ENCODE peak calls at places on chromosomes 12 and 14, in six cellular contexts. U is K562, H is SK-N-SH, G is H1, K is GM12878, Z is HepG2. M is an unnamed sample.

GRCh38 chr12:64633186-64633939 is 23.1 kb downstream of the RASSF3 start:
- DNase-seq in U (no peak), H (no peak), G (no peak), K (no peak), Z (no peak), M (no peak)

GRCh38 chr14:74083161-74083560 is 1.1 kb downstream of the ALDH6A1 start:
- DNase-seq in U (no peak), H (no peak), G (no peak), K (no peak), Z (no peak), M (no peak)

GRCh38 chr14:102717211-102717610 is 60.0 kb upstream of the TRAF3 start:
- DNase-seq in U (no peak), H (no peak), G (no peak), K (no peak), Z (no peak), M (no peak)

GRCh38 chr14:56488306-56488705 is 91.3 kb upstream of the TMEM260 start:
- DNase-seq in U (no peak), H (no peak), G (no peak), K (no peak), Z (no peak), M (no peak)

GRCh38 chr14:89672636-89673279 is 255.7 kb upstream of the FOXN3 start:
- DNase-seq in U (no peak), H (no peak), G (no peak), K (no peak), Z (peak), M (peak)

GRCh38 chr14:74619672-74620131 is 7.7 kb upstream of the LTBP2 start:
- DNase-seq in U (peak), H (no peak), G (no peak), K (no peak), Z (peak), M (no peak)

GRCh38 chr12:30598889-30599288 is 96.8 kb downstream of the IPO8 start:
- DNase-seq in U (no peak), H (no peak), G (no peak), K (no peak), Z (no peak), M (no peak)

GRCh38 chr12:7994731-7995205 is 37.7 kb upstream of the FOXJ2 start:
- DNase-seq in U (no peak), H (no peak), G (no peak), K (no peak), Z (no peak), M (no peak)

GRCh38 chr14:89171168-89171567 is 245.9 kb downstream of the FOXN3 start:
- DNase-seq in U (no peak), H (no peak), G (no peak), K (no peak), Z (peak), M (no peak)

GRCh38 chr12:110591508-110592051 is 8.5 kb upstream of the PPTC7 start:
- DNase-seq in U (no peak), H (no peak), G (no peak), K (no peak), Z (peak), M (peak)

GRCh38 chr12:32906407-32907165 is 10.0 kb upstream of the PKP2 start:
- DNase-seq in U (no peak), H (no peak), G (no peak), K (peak), Z (peak), M (no peak)

GRCh38 chr12:123111498-123112165 is 39.3 kb downstream of the PITPNM2 start:
- DNase-seq in U (no peak), H (no peak), G (no peak), K (no peak), Z (no peak), M (no peak)

GRCh38 chr12:130969223-130969622 is 15.5 kb downstream of the ADGRD1 start:
- DNase-seq in U (no peak), H (no peak), G (no peak), K (no peak), Z (no peak), M (no peak)

GRCh38 chr12:46071335-46071734 is 81.0 kb upstream of the SCAF11 start:
- DNase-seq in U (no peak), H (no peak), G (no peak), K (no peak), Z (no peak), M (no peak)

GRCh38 chr12:7989827-7990491 is 42.6 kb upstream of the FOXJ2 start:
- DNase-seq in U (peak), H (no peak), G (no peak), K (no peak), Z (no peak), M (no peak)

GRCh38 chr14:56759633-56760032 is 50.6 kb downstream of the OTX2 start:
- DNase-seq in U (no peak), H (no peak), G (no peak), K (no peak), Z (no peak), M (no peak)

GRCh38 chr12:13596714-13597113 is 384.7 kb downstream of the GRIN2B start:
- DNase-seq in U (no peak), H (no peak), G (no peak), K (no peak), Z (no peak), M (no peak)

GRCh38 chr12:116631619-116632018 is 72.4 kb downstream of the MAP1LC3B2 start:
- DNase-seq in U (no peak), H (no peak), G (no peak), K (no peak), Z (no peak), M (no peak)

GRCh38 chr12:24109381-24110039 is 160.0 kb upstream of the SOX5 start:
- DNase-seq in U (no peak), H (peak), G (no peak), K (peak), Z (peak), M (peak)

DNA sequence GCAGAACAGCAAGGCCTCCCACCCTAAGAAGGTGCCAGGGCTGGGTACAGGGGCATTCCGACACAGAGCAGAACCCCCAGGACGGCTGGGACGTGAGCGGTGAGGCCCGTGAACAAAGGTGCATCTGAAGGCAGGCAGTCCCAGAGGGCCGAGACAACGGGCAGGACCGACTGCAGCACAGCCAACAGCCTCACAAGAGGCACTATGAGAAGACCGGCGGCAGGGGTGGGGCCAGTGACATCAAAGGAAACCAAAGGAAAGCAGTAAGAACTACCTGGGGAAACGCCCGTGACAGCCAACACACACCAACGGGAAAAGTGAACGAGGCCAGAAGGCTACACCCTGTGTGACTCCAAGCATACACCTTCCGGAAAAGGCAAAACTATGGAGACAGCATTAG is 9.1 kb downstream of the BTBD6 start:
- DNase-seq in U (no peak), H (no peak), G (no peak), K (no peak), Z (no peak), M (no peak)
- TF ChIP-seq JUND in U (no peak), H (no peak), G (no peak), K (no peak), Z (no peak), M (no peak)

GRCh38 chr12:44581642-44582242 is 294.4 kb downstream of the NELL2 start:
- DNase-seq in U (no peak), H (no peak), G (peak), K (no peak), Z (no peak), M (no peak)
- TF ChIP-seq JUND in U (no peak), H (no peak), G (no peak), K (no peak), Z (no peak), M (no peak)

GRCh38 chr12:92193063-92193462 is 47.4 kb upstream of the BTG1 start:
- DNase-seq in U (no peak), H (no peak), G (no peak), K (no peak), Z (no peak), M (no peak)

GRCh38 chr12:92194566-92194965 is 48.9 kb upstream of the BTG1 start:
- DNase-seq in U (no peak), H (no peak), G (no peak), K (no peak), Z (no peak), M (no peak)

GRCh38 chr12:92192361-92192760 is 46.7 kb upstream of the BTG1 start:
- DNase-seq in U (no peak), H (no peak), G (no peak), K (no peak), Z (no peak), M (no peak)

GRCh38 chr12:92196368-92196767 is 50.7 kb upstream of the BTG1 start:
- DNase-seq in U (no peak), H (no peak), G (no peak), K (no peak), Z (no peak), M (no peak)

DNA sequence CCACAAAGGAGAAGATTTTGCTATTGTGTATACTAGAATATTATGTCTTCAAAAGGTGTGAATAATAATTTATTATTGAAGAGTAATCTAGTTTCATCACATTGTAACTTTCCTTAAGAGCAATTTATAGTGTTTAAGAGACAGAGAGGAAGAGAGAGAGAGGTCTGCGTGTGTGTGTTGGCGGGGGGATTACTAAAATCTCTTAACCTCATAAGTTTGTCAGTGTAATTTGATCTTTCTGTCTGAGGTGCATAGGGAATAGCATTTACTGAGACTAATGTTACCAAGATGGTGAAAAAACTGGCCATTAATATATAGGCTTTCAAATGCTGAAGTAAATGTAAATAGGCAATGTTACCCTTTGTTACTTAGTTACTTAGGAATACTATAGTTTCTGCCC is 48.2 kb upstream of the BTG1 start:
- DNase-seq in U (no peak), H (no peak), G (no peak), K (no peak), Z (no peak), M (no peak)
- TF ChIP-seq JUND in U (no peak), H (no peak), G (no peak), K (no peak), Z (no peak), M (no peak)

DNA sequence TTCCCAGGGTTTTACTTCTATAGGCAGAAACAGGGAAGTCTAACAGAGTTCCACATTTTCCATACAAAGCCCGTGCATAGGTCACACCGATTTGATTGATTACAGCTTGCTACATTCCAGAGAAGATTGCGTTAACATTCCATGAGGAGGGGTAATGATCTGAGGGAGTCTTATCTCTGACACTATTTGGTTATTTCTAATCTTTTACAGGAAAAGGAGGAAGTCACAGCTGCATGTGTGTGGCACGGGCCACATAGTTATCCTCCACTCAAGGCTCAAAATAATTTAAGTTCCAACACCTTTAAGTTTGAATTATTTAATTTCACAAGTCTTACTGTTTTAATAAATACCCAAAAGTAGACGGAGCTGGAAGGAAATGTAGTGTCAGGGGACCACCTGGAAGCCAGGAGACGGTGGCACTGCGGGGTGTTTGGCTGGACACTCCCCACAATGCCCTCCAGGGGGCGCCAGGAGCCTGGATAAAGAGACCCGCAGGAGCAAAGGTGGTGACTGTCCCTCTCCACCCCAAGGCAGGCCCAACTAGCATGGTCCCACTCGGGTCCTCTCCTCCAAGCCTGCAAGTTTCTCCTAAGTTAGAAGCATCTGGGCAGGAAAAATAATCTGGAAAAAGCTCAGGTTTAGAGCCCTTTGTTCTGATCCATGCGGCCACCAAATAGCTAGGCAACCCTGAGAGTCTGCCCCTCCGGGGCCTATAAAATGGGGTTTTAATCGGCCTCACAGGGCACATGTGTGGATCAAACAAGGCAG is 20.2 kb downstream of the KRT8 start:
- DNase-seq in U (peak), H (peak), G (no peak), K (no peak), Z (peak), M (peak)
- TF ChIP-seq JUND in U (peak), H (no peak), G (peak), K (no peak), Z (no peak), M (no peak)

DNA sequence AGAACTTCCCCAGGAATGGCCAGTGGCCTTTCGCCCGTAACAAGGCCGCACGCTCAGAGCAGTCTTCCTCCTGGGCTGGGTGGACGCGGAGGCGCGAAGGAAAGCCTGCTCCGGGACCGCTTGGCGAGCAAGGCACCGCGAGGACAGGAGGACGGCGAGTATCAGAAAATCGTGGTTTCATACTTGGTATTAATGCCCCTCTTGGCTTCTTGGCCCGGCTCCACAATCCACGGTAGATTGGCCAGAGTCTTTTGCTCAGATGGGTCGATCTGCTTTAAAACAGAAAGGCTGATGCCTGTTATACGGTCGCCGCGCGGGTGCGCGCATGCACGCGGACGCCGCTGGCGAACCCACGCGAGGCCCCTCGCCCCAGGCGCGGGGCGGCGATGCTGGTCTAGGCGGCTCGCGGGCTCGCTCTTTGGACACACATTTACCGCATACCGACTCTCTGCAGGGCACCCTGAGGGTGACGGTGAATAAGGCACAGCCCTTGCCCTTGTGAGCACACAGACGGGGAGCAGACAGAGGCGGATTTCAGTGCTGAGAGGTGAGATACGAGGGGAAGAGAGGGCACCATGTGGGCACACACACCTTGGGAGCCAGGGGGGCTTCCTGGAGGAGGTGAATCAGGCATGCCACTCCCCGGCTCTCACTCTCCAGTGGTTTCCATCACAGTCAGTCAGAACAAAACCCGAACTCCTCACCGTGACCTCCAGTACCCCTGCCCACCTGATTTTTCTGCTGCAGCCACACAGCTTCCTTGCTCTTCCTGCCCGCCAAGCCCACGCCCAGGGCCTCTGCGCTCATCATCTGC is 100.7 kb downstream of the APAF1 start:
- DNase-seq in U (no peak), H (peak), G (no peak), K (no peak), Z (no peak), M (no peak)
- TF ChIP-seq JUND in U (no peak), H (no peak), G (no peak), K (no peak), Z (no peak), M (no peak)

GRCh38 chr12:81758421-81759214 is 532 bp downstream of the PPFIA2 start:
- DNase-seq in U (no peak), H (peak), G (no peak), K (no peak), Z (no peak), M (no peak)

GRCh38 chr12:81757731-81758325 is 1.3 kb downstream of the PPFIA2 start:
- DNase-seq in U (no peak), H (peak), G (no peak), K (no peak), Z (no peak), M (no peak)

GRCh38 chr12:81759215-81759991 is at the start of gene PPFIA2:
- DNase-seq in U (no peak), H (peak), G (peak), K (no peak), Z (no peak), M (peak)
- TF ChIP-seq JUND in U (no peak), H (no peak), G (no peak), K (no peak), Z (no peak), M (no peak)

GRCh38 chr12:4015225-4016076 is 142.3 kb upstream of the PARP11 start:
- DNase-seq in U (no peak), H (no peak), G (no peak), K (no peak), Z (peak), M (no peak)
- TF ChIP-seq JUND in U (no peak), H (no peak), G (no peak), K (no peak), Z (no peak), M (no peak)

DNA sequence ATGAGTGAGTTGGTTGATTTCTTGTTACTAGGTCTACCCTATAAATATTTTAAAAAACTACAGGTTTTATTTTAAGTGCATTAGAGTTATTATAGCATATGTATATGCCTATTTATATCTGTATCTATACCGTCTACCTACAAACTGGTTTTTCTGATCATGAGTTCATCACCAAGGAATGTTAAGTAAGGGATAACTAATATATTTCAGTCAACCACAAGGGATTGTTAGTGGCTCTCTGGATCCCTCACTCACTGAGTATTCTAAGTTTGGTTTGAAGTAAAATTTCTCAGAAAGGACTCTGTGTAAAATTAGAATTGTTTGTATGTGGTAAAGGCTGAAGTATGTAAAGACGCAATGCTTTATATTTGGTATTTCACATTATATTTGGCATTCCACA is 4.8 kb downstream of the EPYC start:
- DNase-seq in U (no peak), H (no peak), G (no peak), K (no peak), Z (no peak), M (no peak)
- TF ChIP-seq JUND in U (no peak), H (no peak), G (no peak), K (no peak), Z (no peak), M (peak)

DNA sequence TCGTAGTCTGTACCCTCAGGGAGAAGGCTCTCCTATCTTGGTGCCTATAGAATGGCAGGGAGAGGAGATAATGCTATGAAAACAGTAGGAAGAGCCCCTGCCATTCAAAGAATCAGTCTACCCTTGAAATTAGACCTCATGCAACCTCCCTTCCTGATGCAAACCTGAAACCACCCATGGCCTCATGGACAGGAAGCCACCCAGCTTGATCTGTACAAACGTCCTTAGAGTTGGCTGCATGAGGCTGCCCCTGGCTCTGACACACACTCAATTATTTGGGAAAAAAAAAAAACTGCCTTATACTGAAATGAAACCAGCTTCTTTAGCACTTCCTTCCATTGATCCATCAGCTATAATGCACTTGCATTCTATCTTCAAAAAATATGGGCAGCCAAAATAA is 116.6 kb upstream of the BCL2L14 start:
- DNase-seq in U (no peak), H (no peak), G (no peak), K (no peak), Z (no peak), M (no peak)
- TF ChIP-seq JUND in U (no peak), H (no peak), G (no peak), K (no peak), Z (no peak), M (no peak)

DNA sequence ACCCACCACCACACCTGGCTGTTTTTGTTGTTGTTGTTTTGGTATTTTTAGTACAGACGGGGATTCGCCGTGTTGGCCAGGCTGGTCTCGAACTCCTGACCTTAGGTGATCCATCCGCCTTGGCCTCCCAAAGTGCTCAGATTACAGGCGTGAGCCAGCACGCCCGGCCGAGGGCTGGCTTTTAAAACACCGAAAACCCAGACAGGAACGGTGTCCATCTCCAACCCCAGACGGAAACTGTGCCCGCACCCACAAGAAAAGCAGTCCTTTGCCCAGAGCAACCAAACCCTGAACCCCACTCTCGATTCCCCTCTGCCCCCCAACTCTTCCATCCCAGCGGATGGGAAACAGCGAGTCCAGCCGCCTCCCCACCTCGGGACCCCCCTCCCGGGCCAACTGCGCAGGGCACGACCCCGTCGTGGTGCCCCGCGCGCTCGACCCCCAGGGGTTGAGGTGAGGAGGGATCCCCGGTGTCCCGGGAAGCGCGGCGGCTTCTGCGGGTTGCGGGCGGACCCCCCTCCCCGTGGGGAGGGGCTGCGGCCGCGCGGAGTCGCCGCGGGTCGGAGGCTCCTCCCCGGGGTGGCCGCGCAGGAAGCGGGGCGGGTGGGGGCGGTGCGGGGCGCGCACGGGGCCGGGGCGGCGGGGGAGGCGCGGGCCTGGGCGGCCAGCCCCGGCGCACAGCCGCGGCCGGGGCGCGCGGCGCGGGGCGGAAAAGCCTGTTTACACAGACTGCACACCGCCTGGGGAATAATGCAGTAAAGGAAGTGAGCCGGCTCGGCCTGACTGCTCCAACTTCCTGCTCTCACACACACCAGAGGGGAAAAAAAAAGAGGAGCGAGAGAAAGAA is at the start of gene ELK3:
- DNase-seq in U (peak), H (peak), G (no peak), K (no peak), Z (peak), M (peak)
- TF ChIP-seq JUND in U (no peak), H (no peak), G (no peak), K (no peak), Z (no peak), M (no peak)